ENCODE peak calls at places on chromosome 4, in eight cellular contexts. One of them, this sample, is unnamed.

GRCh38 chr4:129043523-129043922 is 49.8 kb downstream of the SCLT1 start:
- DNase-seq in PC-3: peak; percentile 23
- DNase-seq in HepG2: peak; percentile 7
- DNase-seq in mammary epithelial cell: no peak
- DNase-seq in GM23248: peak; percentile 48
- DNase-seq in astrocyte: peak; percentile 46
- DNase-seq in fibroblast of lung: peak; percentile 55
- DNase-seq in HCT116: no peak
- DNase-seq in this sample: no peak

GRCh38 chr4:175806741-175807140 is 5.3 kb downstream of the GPM6A start:
- DNase-seq in PC-3: peak; percentile 3
- DNase-seq in HepG2: no peak
- DNase-seq in mammary epithelial cell: no peak
- DNase-seq in GM23248: no peak
- DNase-seq in astrocyte: no peak
- DNase-seq in fibroblast of lung: no peak
- DNase-seq in HCT116: no peak
- DNase-seq in this sample: no peak

GRCh38 chr4:157128395-157128794 is 52.4 kb downstream of the GLRB start:
- DNase-seq in PC-3: peak; percentile 50
- DNase-seq in HepG2: no peak
- DNase-seq in mammary epithelial cell: peak; percentile 36
- DNase-seq in GM23248: peak; percentile 60
- DNase-seq in astrocyte: peak; percentile 39
- DNase-seq in fibroblast of lung: peak; percentile 63
- DNase-seq in HCT116: peak; percentile 15
- DNase-seq in this sample: no peak

GRCh38 chr4:165662341-165662740 is 210.7 kb upstream of the TLL1 start:
- DNase-seq in PC-3: no peak
- DNase-seq in HepG2: no peak
- DNase-seq in mammary epithelial cell: no peak
- DNase-seq in GM23248: no peak
- DNase-seq in astrocyte: peak; percentile 39
- DNase-seq in fibroblast of lung: no peak
- DNase-seq in HCT116: no peak
- DNase-seq in this sample: no peak

GRCh38 chr4:187127456-187127855 is 403.8 kb upstream of the FAT1 start:
- DNase-seq in PC-3: no peak
- DNase-seq in HepG2: no peak
- DNase-seq in mammary epithelial cell: peak; percentile 14
- DNase-seq in GM23248: no peak
- DNase-seq in astrocyte: no peak
- DNase-seq in fibroblast of lung: no peak
- DNase-seq in HCT116: no peak
- DNase-seq in this sample: no peak

GRCh38 chr4:80183196-80184052 is 13.9 kb upstream of the PRDM8 start:
- DNase-seq in PC-3: no peak
- DNase-seq in HepG2: no peak
- DNase-seq in mammary epithelial cell: no peak
- DNase-seq in GM23248: peak; percentile 44
- DNase-seq in astrocyte: no peak
- DNase-seq in fibroblast of lung: no peak
- DNase-seq in HCT116: no peak
- DNase-seq in this sample: no peak

GRCh38 chr4:73608677-73609594 is 11.3 kb downstream of the RASSF6 start:
- DNase-seq in PC-3: peak; percentile 90
- DNase-seq in HepG2: peak; percentile 81
- DNase-seq in mammary epithelial cell: peak; percentile 77
- DNase-seq in GM23248: peak; percentile 52
- DNase-seq in astrocyte: no peak
- DNase-seq in fibroblast of lung: peak; percentile 74
- DNase-seq in HCT116: no peak
- DNase-seq in this sample: no peak

GRCh38 chr4:116702949-116703348 is 382.4 kb downstream of the TRAM1L1 start:
- DNase-seq in PC-3: peak; percentile 43
- DNase-seq in HepG2: peak; percentile 24
- DNase-seq in mammary epithelial cell: no peak
- DNase-seq in GM23248: no peak
- DNase-seq in astrocyte: no peak
- DNase-seq in fibroblast of lung: no peak
- DNase-seq in HCT116: no peak
- DNase-seq in this sample: no peak

GRCh38 chr4:176077561-176077960 is 11.9 kb downstream of the WDR17 start:
- DNase-seq in PC-3: peak; percentile 62
- DNase-seq in HepG2: no peak
- DNase-seq in mammary epithelial cell: no peak
- DNase-seq in GM23248: no peak
- DNase-seq in astrocyte: no peak
- DNase-seq in fibroblast of lung: no peak
- DNase-seq in HCT116: no peak
- DNase-seq in this sample: no peak

GRCh38 chr4:83516042-83516772 is 19.7 kb upstream of the GPAT3 start:
- DNase-seq in PC-3: peak; percentile 93
- DNase-seq in HepG2: no peak
- DNase-seq in mammary epithelial cell: peak; percentile 93
- DNase-seq in GM23248: peak; percentile 88
- DNase-seq in astrocyte: peak; percentile 89
- DNase-seq in fibroblast of lung: peak; percentile 49
- DNase-seq in HCT116: no peak
- DNase-seq in this sample: no peak

GRCh38 chr4:891747-892146 is 40.4 kb downstream of the GAK start:
- DNase-seq in PC-3: no peak
- DNase-seq in HepG2: peak; percentile 10
- DNase-seq in mammary epithelial cell: no peak
- DNase-seq in GM23248: peak; percentile 21
- DNase-seq in astrocyte: no peak
- DNase-seq in fibroblast of lung: no peak
- DNase-seq in HCT116: no peak
- DNase-seq in this sample: no peak

GRCh38 chr4:55272576-55272975 is 73.5 kb upstream of the SRD5A3 start:
- DNase-seq in PC-3: no peak
- DNase-seq in HepG2: no peak
- DNase-seq in mammary epithelial cell: no peak
- DNase-seq in GM23248: no peak
- DNase-seq in astrocyte: no peak
- DNase-seq in fibroblast of lung: no peak
- DNase-seq in HCT116: no peak
- DNase-seq in this sample: no peak

GRCh38 chr4:113116414-113117345 is 67.2 kb downstream of the ANK2 start:
- DNase-seq in PC-3: no peak
- DNase-seq in HepG2: no peak
- DNase-seq in mammary epithelial cell: no peak
- DNase-seq in GM23248: no peak
- DNase-seq in astrocyte: peak; percentile 11
- DNase-seq in fibroblast of lung: no peak
- DNase-seq in HCT116: no peak
- DNase-seq in this sample: no peak

GRCh38 chr4:88792821-88793220 is 95.2 kb upstream of the NAP1L5 start:
- DNase-seq in PC-3: peak; percentile 11
- DNase-seq in HepG2: no peak
- DNase-seq in mammary epithelial cell: no peak
- DNase-seq in GM23248: peak; percentile 58
- DNase-seq in astrocyte: peak; percentile 74
- DNase-seq in fibroblast of lung: no peak
- DNase-seq in HCT116: no peak
- DNase-seq in this sample: no peak

GRCh38 chr4:88793473-88793872 is 95.8 kb upstream of the NAP1L5 start:
- DNase-seq in PC-3: no peak
- DNase-seq in HepG2: no peak
- DNase-seq in mammary epithelial cell: no peak
- DNase-seq in GM23248: no peak
- DNase-seq in astrocyte: no peak
- DNase-seq in fibroblast of lung: no peak
- DNase-seq in HCT116: no peak
- DNase-seq in this sample: no peak

GRCh38 chr4:88791274-88791673 is 93.6 kb upstream of the NAP1L5 start:
- DNase-seq in PC-3: peak; percentile 45
- DNase-seq in HepG2: peak; percentile 14
- DNase-seq in mammary epithelial cell: peak; percentile 42
- DNase-seq in GM23248: peak; percentile 63
- DNase-seq in astrocyte: peak; percentile 59
- DNase-seq in fibroblast of lung: peak; percentile 14
- DNase-seq in HCT116: peak; percentile 13
- DNase-seq in this sample: no peak

GRCh38 chr4:88794087-88794486 is 96.5 kb upstream of the NAP1L5 start:
- DNase-seq in PC-3: no peak
- DNase-seq in HepG2: no peak
- DNase-seq in mammary epithelial cell: no peak
- DNase-seq in GM23248: no peak
- DNase-seq in astrocyte: no peak
- DNase-seq in fibroblast of lung: no peak
- DNase-seq in HCT116: no peak
- DNase-seq in this sample: no peak

DNA sequence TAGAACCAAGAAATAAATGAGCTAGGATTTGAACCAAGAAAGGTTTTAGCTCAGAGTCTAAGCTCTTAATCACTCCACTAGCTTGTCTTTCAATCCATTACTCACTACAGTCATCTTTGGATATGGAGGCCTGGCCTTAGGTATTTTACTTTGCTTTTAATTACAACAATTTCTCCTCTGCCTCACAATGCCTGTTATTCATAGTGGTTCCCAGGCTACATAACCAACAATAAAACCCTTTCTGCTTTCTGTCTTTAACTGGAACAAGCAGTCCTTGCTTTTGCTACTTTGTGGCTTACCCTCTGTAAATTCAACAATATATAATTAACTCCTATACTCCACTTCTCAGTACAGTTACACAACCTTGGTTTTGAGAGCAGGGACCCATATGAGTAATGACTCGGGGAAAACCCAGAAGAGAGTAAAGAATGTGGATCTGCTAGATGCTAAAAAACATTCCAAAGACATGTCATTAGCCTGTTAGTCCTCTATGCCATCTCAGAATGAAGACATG is 94.7 kb upstream of the NAP1L5 start:
- DNase-seq in PC-3: peak; percentile 63
- DNase-seq in HepG2: peak; percentile 9
- DNase-seq in mammary epithelial cell: peak; percentile 96
- DNase-seq in GM23248: peak; percentile 86
- DNase-seq in astrocyte: peak; percentile 83
- DNase-seq in fibroblast of lung: peak; percentile 71
- DNase-seq in HCT116: no peak
- DNase-seq in this sample: no peak
- H3K9ac ChIP-seq in PC-3: no peak overlapping the region
- H3K9ac ChIP-seq in HepG2: no peak overlapping the region
- H3K9ac ChIP-seq in mammary epithelial cell: peak overlapping the region; percentile 55
- H3K9ac ChIP-seq in GM23248: peak overlapping the region; percentile 8
- H3K9ac ChIP-seq in astrocyte: peak overlapping the region; percentile 49
- H3K9ac ChIP-seq in fibroblast of lung: no peak overlapping the region
- H3K9ac ChIP-seq in HCT116: no peak overlapping the region
- H3K9ac ChIP-seq in this sample: no peak overlapping the region

DNA sequence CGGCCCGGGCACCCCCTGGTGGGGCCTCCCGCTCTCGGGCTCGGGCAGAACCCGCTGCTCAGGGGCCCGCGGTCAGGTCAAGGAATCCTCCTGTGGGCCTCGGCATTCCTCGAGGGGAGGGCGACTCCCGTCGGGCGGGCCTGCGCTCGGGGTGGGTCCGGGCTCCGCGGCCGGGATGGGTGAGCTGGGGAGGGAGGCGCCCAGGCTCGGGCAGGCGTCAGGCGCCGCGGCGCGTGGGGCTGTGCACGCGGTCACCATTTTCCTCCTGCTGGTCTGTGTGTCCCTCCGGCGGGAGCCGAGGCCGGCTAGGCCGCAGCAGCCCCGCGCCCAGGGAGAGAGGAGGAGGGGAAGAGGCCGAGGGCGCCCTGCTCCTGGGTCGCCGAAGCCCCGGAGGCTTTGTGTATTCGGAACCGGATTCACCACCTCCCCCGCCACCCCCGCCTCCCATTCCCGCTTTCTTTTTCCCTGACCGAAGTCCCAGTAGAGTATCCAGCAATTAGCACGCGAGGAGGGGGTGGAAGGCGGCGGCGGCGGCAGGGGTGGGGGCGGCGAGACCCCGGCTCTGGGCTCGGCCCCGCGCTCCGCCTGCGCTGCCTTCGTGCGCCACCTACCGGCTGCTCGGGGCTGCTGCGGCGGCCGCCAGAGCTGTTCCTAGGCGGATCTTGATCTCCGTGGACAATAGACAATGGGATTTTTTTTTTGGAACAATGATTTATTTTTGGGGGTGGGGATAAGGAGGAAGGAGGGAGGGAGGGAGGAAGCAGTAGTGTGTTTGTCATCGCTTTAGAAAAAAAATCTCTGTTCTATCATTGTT is 99.0 kb upstream of the MAML3 start:
- DNase-seq in PC-3: peak; percentile 78
- DNase-seq in HepG2: no peak
- DNase-seq in mammary epithelial cell: peak; percentile 58
- DNase-seq in GM23248: peak; percentile 76
- DNase-seq in astrocyte: peak; percentile 57
- DNase-seq in fibroblast of lung: peak; percentile 72
- DNase-seq in HCT116: peak; percentile 43
- DNase-seq in this sample: no peak
- TF ChIP-seq EZH2 in PC-3: no peak
- TF ChIP-seq EZH2 in HepG2: no peak
- TF ChIP-seq EZH2 in mammary epithelial cell: no peak
- TF ChIP-seq EZH2 in GM23248: no peak
- TF ChIP-seq EZH2 in astrocyte: no peak
- TF ChIP-seq EZH2 in fibroblast of lung: no peak
- TF ChIP-seq EZH2 in HCT116: no peak
- TF ChIP-seq EZH2 in this sample: no peak

GRCh38 chr4:52715914-52716313 is 35.3 kb downstream of the ERVMER34-1 start:
- DNase-seq in PC-3: no peak
- DNase-seq in HepG2: no peak
- DNase-seq in mammary epithelial cell: no peak
- DNase-seq in GM23248: no peak
- DNase-seq in astrocyte: no peak
- DNase-seq in fibroblast of lung: no peak
- DNase-seq in HCT116: no peak
- DNase-seq in this sample: no peak

GRCh38 chr4:52713456-52713937 is 37.7 kb downstream of the ERVMER34-1 start:
- DNase-seq in PC-3: peak; percentile 19
- DNase-seq in HepG2: peak; percentile 71
- DNase-seq in mammary epithelial cell: no peak
- DNase-seq in GM23248: no peak
- DNase-seq in astrocyte: no peak
- DNase-seq in fibroblast of lung: no peak
- DNase-seq in HCT116: no peak
- DNase-seq in this sample: no peak

GRCh38 chr4:52714597-52715254 is 36.5 kb downstream of the ERVMER34-1 start:
- DNase-seq in PC-3: no peak
- DNase-seq in HepG2: no peak
- DNase-seq in mammary epithelial cell: no peak
- DNase-seq in GM23248: no peak
- DNase-seq in astrocyte: no peak
- DNase-seq in fibroblast of lung: no peak
- DNase-seq in HCT116: no peak
- DNase-seq in this sample: no peak

GRCh38 chr4:52716364-52717151 is 34.7 kb downstream of the ERVMER34-1 start:
- DNase-seq in PC-3: no peak
- DNase-seq in HepG2: no peak
- DNase-seq in mammary epithelial cell: no peak
- DNase-seq in GM23248: no peak
- DNase-seq in astrocyte: no peak
- DNase-seq in fibroblast of lung: no peak
- DNase-seq in HCT116: no peak
- DNase-seq in this sample: no peak

GRCh38 chr4:52715255-52715897 is 35.8 kb downstream of the ERVMER34-1 start:
- DNase-seq in PC-3: no peak
- DNase-seq in HepG2: no peak
- DNase-seq in mammary epithelial cell: no peak
- DNase-seq in GM23248: no peak
- DNase-seq in astrocyte: no peak
- DNase-seq in fibroblast of lung: no peak
- DNase-seq in HCT116: no peak
- DNase-seq in this sample: no peak
- H3K9ac ChIP-seq in PC-3: no peak overlapping the region
- H3K9ac ChIP-seq in HepG2: no peak overlapping the region
- H3K9ac ChIP-seq in mammary epithelial cell: no peak overlapping the region
- H3K9ac ChIP-seq in GM23248: no peak overlapping the region
- H3K9ac ChIP-seq in astrocyte: no peak overlapping the region
- H3K9ac ChIP-seq in fibroblast of lung: no peak overlapping the region
- H3K9ac ChIP-seq in HCT116: peak overlapping the region; percentile 9
- H3K9ac ChIP-seq in this sample: no peak overlapping the region

GRCh38 chr4:8639777-8640720 is 47.5 kb downstream of the CPZ start:
- DNase-seq in PC-3: no peak
- DNase-seq in HepG2: no peak
- DNase-seq in mammary epithelial cell: no peak
- DNase-seq in GM23248: no peak
- DNase-seq in astrocyte: no peak
- DNase-seq in fibroblast of lung: no peak
- DNase-seq in HCT116: no peak
- DNase-seq in this sample: no peak
- TF ChIP-seq EZH2 in PC-3: no peak
- TF ChIP-seq EZH2 in HepG2: no peak
- TF ChIP-seq EZH2 in mammary epithelial cell: no peak
- TF ChIP-seq EZH2 in GM23248: no peak
- TF ChIP-seq EZH2 in astrocyte: no peak
- TF ChIP-seq EZH2 in fibroblast of lung: no peak
- TF ChIP-seq EZH2 in HCT116: no peak
- TF ChIP-seq EZH2 in this sample: no peak

This sample was measured in SK-N-MC.